ENCODE peak calls at places on chromosomes 11 and 22, in five cellular contexts. J is right atrium auricular region, A is stomach, F is tibial nerve, S is aorta. P is an unnamed sample.
A peak's percentile ranks its signal among the peaks of the same experiment; 100 is the strongest.

GRCh38 chr22:23054531-23055257 is 15.6 kb upstream of the GNAZ start:
- DNase-seq in A (peak; percentile 35), F (no peak), J (peak; percentile 11), S (peak; percentile 30), P (peak; percentile 6)

GRCh38 chr11:75277211-75277805 is 36.7 kb downstream of the TPBGL start:
- DNase-seq in A (peak; percentile 7), S (no peak), J (no peak), F (no peak), P (no peak)

GRCh38 chr11:113637636-113638035 is 68.5 kb downstream of the TMPRSS5 start:
- DNase-seq in A (no peak), J (no peak), S (no peak), F (no peak), P (no peak)

GRCh38 chr11:117395476-117395875 is 67.8 kb downstream of the CEP164 start:
- DNase-seq in J (no peak), S (peak; percentile 35), F (no peak), A (no peak), P (no peak)

GRCh38 chr11:115408036-115408911 is 95.9 kb downstream of the CADM1 start:
- DNase-seq in F (no peak), J (no peak), S (no peak), A (no peak), P (no peak)

GRCh38 chr11:32830413-32830738 is 649 bp downstream of the PRRG4 start:
- DNase-seq in F (no peak), A (peak; percentile 65), J (no peak), S (no peak), P (peak; percentile 44)

GRCh38 chr22:37427128-37427710 is at the start of gene ELFN2:
- DNase-seq in A (peak; percentile 43), S (no peak), F (no peak), J (no peak), P (peak; percentile 89)

GRCh38 chr22:49300951-49301397 is 526.7 kb downstream of the BRD1 start:
- DNase-seq in A (peak; percentile 14), F (no peak), S (peak; percentile 33), J (peak; percentile 21), P (peak; percentile 25)

GRCh38 chr11:70699294-70700221 is 301.2 kb downstream of the CTTN start:
- DNase-seq in A (no peak), J (no peak), S (no peak), F (no peak), P (peak; percentile 91)

GRCh38 chr11:19680824-19681368 is 31.7 kb upstream of the NAV2 start:
- DNase-seq in J (no peak), S (no peak), F (no peak), A (no peak), P (no peak)

GRCh38 chr11:1323779-1324178 is 14.3 kb upstream of the TOLLIP start:
- DNase-seq in J (no peak), A (no peak), S (no peak), F (no peak), P (no peak)

GRCh38 chr11:62565100-62565802 is 8.4 kb downstream of the EEF1G start:
- DNase-seq in S (no peak), F (no peak), A (no peak), J (no peak), P (no peak)
- H3K36me3 ChIP-seq in S (peaks cover 3% of the 10 kb centered on the region), F (peaks cover 87% of the 10 kb centered on the region), A (peaks cover 68% of the 10 kb centered on the region), J (peaks cover 76% of the 10 kb centered on the region), P (peaks cover 36% of the 10 kb centered on the region)

GRCh38 chr22:43991316-43992020 is 32.6 kb upstream of the PARVB start:
- DNase-seq in A (no peak), F (no peak), S (no peak), J (no peak), P (no peak)
- H3K36me3 ChIP-seq in A (peaks cover 53% of the 10 kb centered on the region), F (peaks cover 91% of the 10 kb centered on the region), S (no peaks in the 10 kb centered on the region), J (peaks cover 72% of the 10 kb centered on the region), P (peaks cover 20% of the 10 kb centered on the region)

DNA sequence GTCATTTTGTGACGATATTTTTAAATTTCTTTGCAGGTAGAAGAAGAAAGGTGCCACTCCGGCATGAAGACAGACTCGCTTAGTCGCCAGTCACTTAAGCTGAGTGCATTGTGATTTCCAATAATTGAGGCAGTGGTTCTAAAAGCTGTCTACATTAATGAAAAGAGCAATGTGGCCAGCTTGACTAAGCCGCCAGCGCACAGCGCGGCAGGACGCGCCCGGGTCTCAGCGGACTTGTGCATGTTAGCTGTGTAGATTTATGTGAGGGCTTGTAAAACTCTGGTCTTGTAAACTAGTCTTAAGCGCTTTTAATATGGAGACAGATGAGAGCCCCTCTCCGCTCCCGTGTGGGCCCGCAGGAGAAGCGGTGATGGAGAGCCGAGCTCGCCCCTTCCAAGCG is 5.6 kb downstream of the DGCR8 start:
- DNase-seq in S (peak; percentile 65), F (no peak), A (no peak), J (no peak), P (no peak)
- H3K36me3 ChIP-seq in S (peaks cover 2% of the 10 kb centered on the region), F (peaks cover 52% of the 10 kb centered on the region), A (peaks cover 49% of the 10 kb centered on the region), J (peaks cover 50% of the 10 kb centered on the region), P (peaks cover 47% of the 10 kb centered on the region)

DNA sequence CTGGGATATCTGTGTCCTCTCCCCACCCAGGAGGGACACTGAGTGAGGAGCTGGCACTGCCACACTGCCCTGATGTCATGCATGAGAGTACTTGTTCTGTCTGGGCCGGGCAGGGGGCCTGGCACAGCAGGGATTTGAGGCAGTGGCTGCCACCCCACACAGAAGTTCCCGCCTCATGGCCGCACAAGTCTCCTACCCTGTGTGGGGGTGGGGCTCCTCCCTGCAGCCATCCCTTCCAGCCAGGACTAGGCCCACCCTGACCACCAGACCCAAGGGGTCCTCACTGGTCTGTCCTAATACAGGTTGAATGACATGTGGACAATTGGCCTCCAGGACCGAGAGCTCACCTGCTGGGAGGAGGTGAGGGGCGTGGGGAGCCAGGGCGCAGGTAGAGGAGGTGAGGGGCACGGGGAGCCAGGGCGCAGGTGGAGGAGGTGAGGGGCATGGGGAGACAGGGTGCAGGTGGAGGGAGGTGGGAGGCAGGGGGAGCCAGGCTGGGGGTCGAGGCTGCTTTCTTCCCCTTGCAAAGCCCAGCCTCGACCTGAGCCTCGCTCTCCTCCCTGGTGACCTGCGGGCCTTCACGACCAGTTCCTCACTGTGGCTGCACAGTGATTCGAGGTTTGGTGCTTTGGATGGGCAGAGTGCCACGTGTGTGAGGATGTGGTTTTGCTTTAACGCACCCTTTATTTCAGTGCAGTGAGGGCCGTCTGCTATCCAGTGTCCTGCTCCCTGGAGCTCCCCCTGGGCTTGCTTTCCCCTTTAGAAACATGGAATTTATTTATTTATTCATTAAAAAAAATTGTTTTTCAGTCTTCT is 7.4 kb downstream of the LZTR1 start:
- DNase-seq in S (no peak), F (no peak), A (no peak), J (no peak), P (no peak)
- H3K36me3 ChIP-seq in S (no peaks in the 10 kb centered on the region), F (peaks cover 95% of the 10 kb centered on the region), A (peaks cover 37% of the 10 kb centered on the region), J (peaks cover 36% of the 10 kb centered on the region), P (peaks cover 4% of the 10 kb centered on the region)

GRCh38 chr11:122803306-122803705 is 35.0 kb upstream of the CRTAM start:
- DNase-seq in S (no peak), J (no peak), A (no peak), F (no peak), P (no peak)

GRCh38 chr11:122803716-122804115 is 34.6 kb upstream of the CRTAM start:
- DNase-seq in A (no peak), J (no peak), F (no peak), S (no peak), P (no peak)

GRCh38 chr11:122804161-122804560 is 34.1 kb upstream of the CRTAM start:
- DNase-seq in F (no peak), S (no peak), A (no peak), J (no peak), P (no peak)

GRCh38 chr11:122804796-122805195 is 33.5 kb upstream of the CRTAM start:
- DNase-seq in S (no peak), J (no peak), F (no peak), A (no peak), P (no peak)

GRCh38 chr11:122802876-122803275 is 35.4 kb upstream of the CRTAM start:
- DNase-seq in A (no peak), J (no peak), F (no peak), S (no peak), P (no peak)
- H3K36me3 ChIP-seq in A (no peaks in the 10 kb centered on the region), J (no peaks in the 10 kb centered on the region), F (no peaks in the 10 kb centered on the region), S (no peaks in the 10 kb centered on the region), P (no peaks in the 10 kb centered on the region)

GRCh38 chr11:122116591-122116990 is 576 bp upstream of the BLID start:
- DNase-seq in J (no peak), F (no peak), A (no peak), S (no peak), P (no peak)

GRCh38 chr11:122115520-122116343 is at the start of gene BLID:
- DNase-seq in F (peak; percentile 64), A (peak; percentile 28), J (no peak), S (no peak), P (no peak)

GRCh38 chr11:122113836-122114235 is 2.2 kb downstream of the BLID start:
- DNase-seq in F (no peak), S (no peak), A (no peak), J (no peak), P (no peak)

GRCh38 chr11:122109932-122110331 is 6.1 kb downstream of the BLID start:
- DNase-seq in J (no peak), S (no peak), A (no peak), F (no peak), P (no peak)

GRCh38 chr11:122114976-122115375 is 1.0 kb downstream of the BLID start:
- DNase-seq in S (no peak), A (no peak), F (no peak), J (no peak), P (no peak)
- H3K36me3 ChIP-seq in S (no peaks in the 10 kb centered on the region), A (no peaks in the 10 kb centered on the region), F (no peaks in the 10 kb centered on the region), J (no peaks in the 10 kb centered on the region), P (no peaks in the 10 kb centered on the region)